ENCODE peak calls at places on chromosomes 13 and 19, in six cellular contexts. O is epithelial cell of prostate; Y is NCI-H1694 treated with DMSO at 0.1 percent for 48 hours; A is body of pancreas; N is fibroblast of pulmonary artery; V is stimulated activated CD4-positive, alpha-beta T cell treated with anti-CD3 and anti-CD28 coated beads, TNF-alpha, amount 100 ng/mL, for 4 hours. Q is an unnamed sample.

GRCh38 chr19:58261600-58261967 is 17.2 kb upstream of the ZNF8 start:
- DNase-seq in O (no peak), Y (no peak), A (no peak), N (no peak), V (no peak), Q (no peak)

GRCh38 chr19:54694648-54695047 is 29.6 kb upstream of the KIR3DL3 start:
- DNase-seq in O (no peak), Y (no peak), A (no peak), N (no peak), V (no peak), Q (no peak)

GRCh38 chr19:17989425-17990094 is 18.4 kb upstream of the ARRDC2 start:
- DNase-seq in O (no peak), Y (no peak), A (no peak), N (no peak), V (no peak), Q (no peak)

GRCh38 chr19:7772752-7773291 is 9.8 kb downstream of the CLEC4M start:
- DNase-seq in O (peak), Y (no peak), A (no peak), N (peak), V (no peak), Q (no peak)

GRCh38 chr13:98591721-98592352 is 14.9 kb upstream of the STK24 start:
- DNase-seq in O (no peak), Y (no peak), A (no peak), N (no peak), V (no peak), Q (no peak)

GRCh38 chr13:20191902-20192469 is 752 bp downstream of the GJB2 start:
- DNase-seq in O (no peak), Y (no peak), A (peak), N (no peak), V (no peak), Q (no peak)

GRCh38 chr19:55365245-55365644 is 2.2 kb upstream of the GARIN5B start:
- DNase-seq in O (no peak), Y (no peak), A (no peak), N (no peak), V (no peak), Q (no peak)

GRCh38 chr19:2719910-2720776 is 1.0 kb downstream of the DIRAS1 start:
- DNase-seq in O (no peak), Y (no peak), A (peak), N (no peak), V (no peak), Q (no peak)

GRCh38 chr19:30692517-30692870 is 320.3 kb downstream of the ZNF536 start:
- DNase-seq in O (no peak), Y (no peak), A (peak), N (no peak), V (no peak), Q (no peak)

GRCh38 chr13:95206116-95206515 is 95.1 kb downstream of the ABCC4 start:
- DNase-seq in O (no peak), Y (no peak), A (no peak), N (no peak), V (no peak), Q (no peak)

GRCh38 chr13:91242652-91243051 is 104.8 kb upstream of the MIR17HG start:
- DNase-seq in O (no peak), Y (no peak), A (no peak), N (no peak), V (no peak), Q (no peak)

GRCh38 chr19:49774969-49775368 is 8.2 kb downstream of the AP2A1 start:
- DNase-seq in O (no peak), Y (no peak), A (no peak), N (no peak), V (no peak), Q (no peak)

GRCh38 chr13:47661076-47661475 is 340.0 kb downstream of the SUCLA2 start:
- DNase-seq in O (no peak), Y (no peak), A (no peak), N (peak), V (no peak), Q (no peak)

GRCh38 chr19:29016926-29017760 is 195.8 kb downstream of the UQCRFS1 start:
- DNase-seq in O (no peak), Y (no peak), A (no peak), N (no peak), V (no peak), Q (no peak)

GRCh38 chr13:109254271-109254670 is 532.1 kb downstream of the IRS2 start:
- DNase-seq in O (no peak), Y (no peak), A (no peak), N (no peak), V (no peak), Q (no peak)

GRCh38 chr13:111115841-111116500 is 861 bp downstream of the ARHGEF7 start:
- DNase-seq in O (no peak), Y (no peak), A (peak), N (peak), V (no peak), Q (no peak)

GRCh38 chr13:79837741-79838450 is 356.9 kb downstream of the NDFIP2 start:
- DNase-seq in O (no peak), Y (no peak), A (no peak), N (peak), V (no peak), Q (no peak)

GRCh38 chr19:30856376-30856775 is 484.2 kb downstream of the ZNF536 start:
- DNase-seq in O (no peak), Y (no peak), A (no peak), N (no peak), V (no peak), Q (no peak)

GRCh38 chr13:77298403-77298802 is 28.5 kb downstream of the MYCBP2 start:
- DNase-seq in O (no peak), Y (no peak), A (no peak), N (no peak), V (no peak), Q (no peak)

GRCh38 chr19:50998061-50998460 is 3.3 kb downstream of the KLK8 start:
- DNase-seq in O (no peak), Y (no peak), A (no peak), N (no peak), V (no peak), Q (no peak)

GRCh38 chr13:113562866-113563265 is 21.7 kb upstream of the TFDP1 start:
- DNase-seq in O (no peak), Y (no peak), A (no peak), N (no peak), V (no peak), Q (no peak)

GRCh38 chr19:40054632-40055031 is 1.4 kb downstream of the ZNF780B start:
- DNase-seq in O (no peak), Y (no peak), A (no peak), N (no peak), V (no peak), Q (no peak)

GRCh38 chr19:33396701-33397535 is 23.4 kb downstream of the CEBPG start:
- DNase-seq in O (no peak), Y (no peak), A (no peak), N (peak), V (no peak), Q (no peak)

GRCh38 chr19:21698215-21698614 is 69.2 kb downstream of the ZNF100 start:
- DNase-seq in O (no peak), Y (no peak), A (no peak), N (peak), V (no peak), Q (no peak)

GRCh38 chr19:48877900-48878218 is 5.6 kb downstream of the PPP1R15A start:
- DNase-seq in O (no peak), Y (no peak), A (no peak), N (no peak), V (no peak), Q (no peak)

GRCh38 chr13:74325106-74325505 is 190.9 kb upstream of the KLF12 start:
- DNase-seq in O (no peak), Y (peak), A (peak), N (peak), V (no peak), Q (no peak)

GRCh38 chr19:8575467-8575997 is 1.7 kb downstream of the MYO1F start:
- DNase-seq in O (no peak), Y (no peak), A (no peak), N (peak), V (no peak), Q (peak)

GRCh38 chr13:113837554-113838355 is 26.1 kb downstream of the GAS6 start:
- DNase-seq in O (peak), Y (peak), A (peak), N (peak), V (no peak), Q (no peak)

GRCh38 chr13:52736891-52737290 is 2.7 kb downstream of the CNMD start:
- DNase-seq in O (no peak), Y (no peak), A (no peak), N (no peak), V (no peak), Q (no peak)

GRCh38 chr19:45405435-45406164 is 731 bp upstream of the PPP1R13L start:
- DNase-seq in O (peak), Y (peak), A (peak), N (peak), V (peak), Q (peak)

GRCh38 chr13:97226788-97227627 is 4.9 kb downstream of the MBNL2 start:
- DNase-seq in O (no peak), Y (no peak), A (peak), N (peak), V (peak), Q (peak)